ENCODE peak calls at places on chromosomes 6 and 20, in four cellular contexts. U, F, X and H are unnamed samples.

GRCh38 chr6:30891816-30892553 is 7.7 kb downstream of the DDR1 start:
- DNase-seq in U (no peak), F (no peak), X (peak), H (no peak)

GRCh38 chr6:153677522-153677921 is 361.5 kb upstream of the OPRM1 start:
- DNase-seq in X (no peak), F (no peak), U (no peak), H (no peak)

GRCh38 chr6:32313964-32314363 is 57.7 kb downstream of the TSBP1 start:
- DNase-seq in F (no peak), U (no peak), X (no peak), H (no peak)

GRCh38 chr6:166058064-166058739 is 109.4 kb downstream of the TBXT start:
- DNase-seq in U (no peak), F (no peak), X (no peak), H (no peak)

GRCh38 chr20:58891686-58892125 is 39.2 kb downstream of the GNAS start:
- DNase-seq in X (no peak), F (peak), U (no peak), H (peak)

GRCh38 chr6:142444388-142444787 is 142.6 kb downstream of the ADGRG6 start:
- DNase-seq in U (no peak), X (no peak), F (no peak), H (no peak)

GRCh38 chr20:54272901-54273488 is 65.1 kb downstream of the PFDN4 start:
- DNase-seq in X (no peak), F (no peak), U (no peak), H (no peak)

GRCh38 chr6:13733178-13733851 is 21.7 kb upstream of the RANBP9 start:
- DNase-seq in X (peak), U (peak), F (no peak), H (peak)

GRCh38 chr6:49553353-49553752 is 2.9 kb downstream of the C6orf141 start:
- DNase-seq in F (no peak), U (no peak), X (no peak), H (peak)

GRCh38 chr6:164370773-164371172 is 938.6 kb downstream of the C6orf118 start:
- DNase-seq in U (no peak), X (no peak), F (no peak), H (no peak)

GRCh38 chr6:63802606-63803206 is 167.1 kb downstream of the PHF3 start:
- DNase-seq in X (no peak), F (no peak), U (no peak), H (peak)

GRCh38 chr20:20369353-20370086 is 1.6 kb downstream of the INSM1 start:
- DNase-seq in F (peak), X (no peak), U (no peak), H (no peak)

GRCh38 chr20:5643936-5644335 is 106.3 kb upstream of the SHLD1 start:
- DNase-seq in F (no peak), X (no peak), U (no peak), H (no peak)

GRCh38 chr6:4313044-4313686 is 177.8 kb upstream of the ECI2 start:
- DNase-seq in F (no peak), U (no peak), X (peak), H (peak)

DNA sequence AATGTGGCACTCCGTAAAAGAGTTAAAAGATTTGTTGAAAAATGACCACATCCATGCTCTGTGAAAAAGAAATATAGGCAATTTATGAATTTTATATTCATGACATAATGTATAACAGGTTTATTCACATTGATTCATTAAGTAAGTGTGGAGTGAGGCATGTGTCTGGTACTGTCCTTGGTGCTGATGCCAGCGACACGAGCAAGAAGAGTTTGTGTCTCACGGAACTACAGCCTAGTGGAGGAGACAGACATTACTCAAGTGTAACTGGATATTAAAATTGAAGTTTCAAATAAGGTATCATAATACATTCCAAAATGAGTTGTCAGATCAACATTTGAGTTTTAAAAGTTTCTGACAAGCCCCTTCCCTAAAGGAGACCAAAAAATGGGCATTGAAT is 158.2 kb upstream of the PRND start:
- DNase-seq in U (no peak), X (no peak), F (no peak), H (peak)
- TF ChIP-seq CTCF in U (no peak), X (no peak), F (no peak), H (peak)

GRCh38 chr20:35225319-35226125 is 968 bp upstream of the MMP24 start:
- DNase-seq in X (no peak), F (no peak), U (no peak), H (no peak)
- TF ChIP-seq CTCF in X (no peak), F (no peak), U (no peak), H (no peak)

GRCh38 chr6:34508425-34508824 is 42.5 kb downstream of the PACSIN1 start:
- DNase-seq in F (no peak), U (no peak), X (no peak), H (peak)
- TF ChIP-seq CTCF in F (no peak), U (no peak), X (no peak), H (peak)

DNA sequence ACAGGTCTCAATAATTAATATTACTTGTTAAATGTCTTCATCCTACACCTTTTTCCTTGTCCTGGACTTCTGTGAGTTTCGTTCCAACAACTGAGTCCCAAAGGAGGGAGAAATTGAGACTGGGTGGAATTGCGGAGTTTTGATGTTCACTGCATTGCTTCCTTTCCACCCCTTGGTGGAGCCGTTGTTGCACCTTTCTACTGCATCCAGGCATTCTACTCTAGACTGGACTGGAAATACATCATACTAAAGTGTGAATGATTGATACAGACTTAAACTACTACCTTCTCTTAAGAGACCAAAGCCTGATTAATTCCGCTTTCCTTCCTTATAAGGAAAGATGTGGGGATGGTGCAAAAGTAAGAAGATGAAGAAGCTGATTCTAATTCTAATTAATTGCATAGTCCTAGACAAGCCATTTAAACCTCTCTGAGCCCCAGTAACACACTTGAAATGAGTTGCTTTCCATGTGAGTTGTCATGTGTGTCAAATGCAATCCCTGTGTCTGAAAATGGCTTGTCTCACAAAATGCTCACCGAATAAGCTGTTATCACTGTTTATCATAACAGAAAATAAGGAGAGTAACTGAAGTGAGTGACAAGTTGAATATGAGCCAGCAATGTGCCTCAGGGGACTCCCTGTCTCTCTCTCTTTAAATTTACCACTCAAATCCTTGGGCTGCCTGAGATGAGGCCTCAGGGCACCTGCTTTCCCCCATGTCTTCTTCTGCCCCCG is 338.3 kb upstream of the CHD6 start:
- DNase-seq in X (no peak), F (peak), U (no peak), H (no peak)
- TF ChIP-seq CTCF in X (peak), F (peak), U (peak), H (peak)

DNA sequence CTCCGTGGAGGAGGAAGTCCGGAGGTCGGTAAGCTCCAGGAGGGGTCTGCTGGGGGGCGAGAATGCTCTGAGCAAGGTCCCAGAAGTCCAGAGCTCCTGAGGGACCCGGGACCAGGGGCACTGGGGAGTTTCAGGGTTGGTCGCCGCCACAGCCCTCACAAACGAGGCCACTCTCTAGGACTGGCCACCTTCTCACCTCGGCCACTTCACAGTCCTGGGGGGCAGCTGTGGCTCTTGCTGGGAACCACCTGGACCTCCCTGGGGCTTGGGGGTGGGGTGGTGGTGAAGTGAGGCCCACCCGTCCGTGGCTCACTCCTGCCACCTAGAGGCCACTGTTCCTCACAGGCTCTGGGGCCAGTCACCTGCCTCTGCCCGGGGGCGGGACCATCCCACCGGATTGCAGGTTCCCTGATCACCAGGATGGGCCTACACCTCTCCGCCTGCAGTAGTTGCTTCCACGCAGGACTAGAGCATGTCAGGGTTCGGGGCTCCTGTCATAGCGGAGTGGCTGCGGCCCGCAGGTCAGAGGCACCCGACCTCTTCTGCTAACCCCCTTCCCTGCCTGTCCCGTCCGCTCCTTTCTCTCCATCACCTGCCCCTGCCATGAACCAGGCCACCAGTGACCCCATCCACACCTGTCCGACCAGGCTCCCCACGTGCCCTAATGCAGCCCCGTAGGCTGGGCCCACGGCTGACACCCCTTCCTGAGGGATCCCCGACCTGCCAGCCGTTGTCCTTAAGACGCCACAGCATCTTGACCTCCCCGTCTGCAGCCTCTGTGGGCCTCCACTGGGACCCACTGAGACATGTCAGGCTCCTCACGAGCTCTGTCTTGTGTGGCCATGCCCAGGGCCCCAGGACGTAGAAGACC is 5.1 kb upstream of the TCEA2 start:
- DNase-seq in F (peak), X (no peak), U (peak), H (peak)
- TF ChIP-seq CTCF in F (peak), X (peak), U (peak), H (peak)

GRCh38 chr6:167118839-167119238 is 4.1 kb upstream of the CCR6 start:
- DNase-seq in X (no peak), U (no peak), F (no peak), H (no peak)

GRCh38 chr6:167118006-167118405 is 4.9 kb upstream of the CCR6 start:
- DNase-seq in U (no peak), F (no peak), X (no peak), H (no peak)

GRCh38 chr6:167120557-167121030 is 2.3 kb upstream of the CCR6 start:
- DNase-seq in X (no peak), U (no peak), F (no peak), H (no peak)

GRCh38 chr6:167121471-167121870 is 1.4 kb upstream of the CCR6 start:
- DNase-seq in F (no peak), X (no peak), U (no peak), H (no peak)

DNA sequence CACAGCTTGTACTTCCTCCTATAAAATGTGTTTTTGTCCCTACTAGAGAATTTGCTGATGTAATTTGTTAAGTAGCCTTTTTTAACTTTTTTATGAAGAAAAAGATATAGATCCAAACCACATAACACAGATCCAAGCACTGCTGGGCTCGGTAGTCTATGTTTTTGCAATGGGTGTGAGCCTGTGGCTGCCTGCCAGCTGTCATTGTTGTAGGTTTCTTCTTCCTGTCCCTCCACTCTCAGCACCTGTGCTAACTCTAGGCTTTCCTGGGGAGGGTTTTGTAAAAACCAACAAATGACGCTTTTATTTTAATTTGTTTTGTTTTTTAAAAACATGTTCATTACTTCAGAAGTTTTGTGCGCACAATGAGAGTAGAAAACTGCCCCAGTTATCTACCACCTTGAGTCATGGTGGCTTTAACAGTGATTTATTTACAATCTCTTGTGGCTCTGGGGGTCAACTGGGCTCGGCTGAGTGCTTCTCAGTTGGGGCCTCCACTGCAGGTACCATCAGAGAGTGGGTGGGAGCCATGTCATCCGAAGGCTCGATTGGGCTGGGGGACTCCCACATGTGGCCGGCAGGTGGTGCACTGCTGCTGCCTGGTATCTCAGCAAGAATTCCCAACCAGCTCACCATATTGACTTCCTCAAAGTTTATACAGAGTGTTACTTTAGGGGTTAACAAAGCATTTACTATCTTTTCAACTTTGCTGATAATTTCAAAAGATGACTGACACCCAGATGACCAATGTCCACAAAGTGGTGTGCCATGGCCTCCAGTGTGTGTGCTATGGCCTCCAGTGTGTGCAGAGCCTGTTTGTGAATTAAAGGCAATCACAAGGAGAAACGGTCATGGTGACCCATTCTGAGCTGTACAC is 3.0 kb upstream of the CCR6 start:
- DNase-seq in F (no peak), X (no peak), U (no peak), H (no peak)
- TF ChIP-seq CTCF in F (no peak), X (no peak), U (no peak), H (no peak)

DNA sequence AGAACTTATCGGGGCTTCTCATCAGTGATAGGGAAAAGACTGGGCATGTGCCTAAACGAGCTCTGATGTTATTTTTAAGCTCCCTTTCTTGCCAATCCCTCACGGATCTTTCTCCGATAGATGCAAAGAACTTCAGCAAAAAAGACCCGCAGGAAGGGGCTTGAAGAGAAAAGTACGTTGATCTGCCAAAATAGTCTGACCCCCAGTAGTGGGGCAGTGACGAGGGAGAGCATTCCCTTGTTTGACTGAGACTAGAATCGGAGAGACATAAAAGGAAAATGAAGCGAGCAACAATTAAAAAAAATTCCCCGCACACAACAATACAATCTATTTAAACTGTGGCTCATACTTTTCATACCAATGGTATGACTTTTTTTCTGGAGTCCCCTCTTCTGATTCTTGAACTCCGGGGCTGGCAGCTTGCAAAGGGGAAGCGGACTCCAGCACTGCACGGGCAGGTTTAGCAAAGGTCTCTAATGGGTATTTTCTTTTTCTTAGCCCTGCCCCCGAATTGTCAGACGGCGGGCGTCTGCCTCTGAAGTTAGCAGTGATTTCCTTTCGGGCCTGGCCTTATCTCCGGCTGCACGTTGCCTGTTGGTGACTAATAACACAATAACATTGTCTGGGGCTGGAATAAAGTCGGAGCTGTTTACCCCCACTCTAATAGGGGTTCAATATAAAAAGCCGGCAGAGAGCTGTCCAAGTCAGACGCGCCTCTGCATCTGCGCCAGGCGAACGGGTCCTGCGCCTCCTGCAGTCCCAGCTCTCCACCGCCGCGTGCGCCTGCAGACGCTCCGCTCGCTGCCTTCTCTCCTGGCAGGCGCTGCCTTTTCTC is at the start of gene EDN1:
- DNase-seq in X (peak), F (peak), U (peak), H (peak)
- TF ChIP-seq CTCF in X (no peak), F (peak), U (peak), H (peak)

GRCh38 chr20:22974354-22974753 is 60.8 kb upstream of the SSTR4 start:
- DNase-seq in U (no peak), X (no peak), F (no peak), H (no peak)
- TF ChIP-seq CTCF in U (no peak), X (no peak), F (peak), H (no peak)